ENCODE peak calls at places on chromosome 17, in six cellular contexts. One of them, this sample, is unnamed.

GRCh38 chr17:76957600-76958464 is 89.6 kb downstream of the MGAT5B start:
- DNase-seq in Peyer's patch: no peak
- DNase-seq in choroid plexus epithelial cell: peak
- DNase-seq in fibroblast of pulmonary artery: no peak
- DNase-seq in SK-N-SH: no peak
- DNase-seq in cardiac fibroblast: no peak
- DNase-seq in this sample: no peak

GRCh38 chr17:19904412-19904811 is 36.7 kb upstream of the ULK2 start:
- DNase-seq in Peyer's patch: no peak
- DNase-seq in choroid plexus epithelial cell: peak
- DNase-seq in fibroblast of pulmonary artery: peak
- DNase-seq in SK-N-SH: no peak
- DNase-seq in cardiac fibroblast: peak
- DNase-seq in this sample: peak

GRCh38 chr17:7405413-7405881 is 1.6 kb upstream of the TMEM256 start:
- DNase-seq in Peyer's patch: no peak
- DNase-seq in choroid plexus epithelial cell: no peak
- DNase-seq in fibroblast of pulmonary artery: no peak
- DNase-seq in SK-N-SH: peak
- DNase-seq in cardiac fibroblast: no peak
- DNase-seq in this sample: no peak

GRCh38 chr17:73474370-73474988 is 162.7 kb upstream of the CDC42EP4 start:
- DNase-seq in Peyer's patch: peak
- DNase-seq in choroid plexus epithelial cell: peak
- DNase-seq in fibroblast of pulmonary artery: peak
- DNase-seq in SK-N-SH: peak
- DNase-seq in cardiac fibroblast: peak
- DNase-seq in this sample: peak

GRCh38 chr17:79789943-79790804 is 6.7 kb downstream of the CBX8 start:
- DNase-seq in Peyer's patch: peak
- DNase-seq in choroid plexus epithelial cell: peak
- DNase-seq in fibroblast of pulmonary artery: no peak
- DNase-seq in SK-N-SH: peak
- DNase-seq in cardiac fibroblast: peak
- DNase-seq in this sample: peak

GRCh38 chr17:7851438-7852261 is 3.2 kb upstream of the TMEM88 start:
- DNase-seq in Peyer's patch: peak
- DNase-seq in choroid plexus epithelial cell: peak
- DNase-seq in fibroblast of pulmonary artery: peak
- DNase-seq in SK-N-SH: peak
- DNase-seq in cardiac fibroblast: peak
- DNase-seq in this sample: peak

GRCh38 chr17:64349949-64350348 is 40.7 kb downstream of the PECAM1 start:
- DNase-seq in Peyer's patch: no peak
- DNase-seq in choroid plexus epithelial cell: no peak
- DNase-seq in fibroblast of pulmonary artery: no peak
- DNase-seq in SK-N-SH: no peak
- DNase-seq in cardiac fibroblast: no peak
- DNase-seq in this sample: no peak

GRCh38 chr17:45918241-45918745 is 23.9 kb downstream of the MAPT start:
- DNase-seq in Peyer's patch: no peak
- DNase-seq in choroid plexus epithelial cell: no peak
- DNase-seq in fibroblast of pulmonary artery: no peak
- DNase-seq in SK-N-SH: no peak
- DNase-seq in cardiac fibroblast: no peak
- DNase-seq in this sample: no peak

GRCh38 chr17:18187816-18188761 is 4.5 kb downstream of the ALKBH5 start:
- DNase-seq in Peyer's patch: no peak
- DNase-seq in choroid plexus epithelial cell: peak
- DNase-seq in fibroblast of pulmonary artery: peak
- DNase-seq in SK-N-SH: peak
- DNase-seq in cardiac fibroblast: peak
- DNase-seq in this sample: no peak

GRCh38 chr17:75645501-75645888 is 12.3 kb downstream of the SMIM5 start:
- DNase-seq in Peyer's patch: no peak
- DNase-seq in choroid plexus epithelial cell: peak
- DNase-seq in fibroblast of pulmonary artery: peak
- DNase-seq in SK-N-SH: peak
- DNase-seq in cardiac fibroblast: no peak
- DNase-seq in this sample: peak

GRCh38 chr17:4594406-4595349 is 10.3 kb downstream of the SMTNL2 start:
- DNase-seq in Peyer's patch: peak
- DNase-seq in choroid plexus epithelial cell: no peak
- DNase-seq in fibroblast of pulmonary artery: no peak
- DNase-seq in SK-N-SH: peak
- DNase-seq in cardiac fibroblast: no peak
- DNase-seq in this sample: no peak

GRCh38 chr17:80614320-80614719 is 69.7 kb downstream of the RPTOR start:
- DNase-seq in Peyer's patch: no peak
- DNase-seq in choroid plexus epithelial cell: no peak
- DNase-seq in fibroblast of pulmonary artery: no peak
- DNase-seq in SK-N-SH: no peak
- DNase-seq in cardiac fibroblast: no peak
- DNase-seq in this sample: no peak

GRCh38 chr17:9209347-9209746 is 188.0 kb downstream of the NTN1 start:
- DNase-seq in Peyer's patch: peak
- DNase-seq in choroid plexus epithelial cell: no peak
- DNase-seq in fibroblast of pulmonary artery: no peak
- DNase-seq in SK-N-SH: no peak
- DNase-seq in cardiac fibroblast: no peak
- DNase-seq in this sample: no peak

GRCh38 chr17:2856727-2857126 is 60.5 kb downstream of the RAP1GAP2 start:
- DNase-seq in Peyer's patch: no peak
- DNase-seq in choroid plexus epithelial cell: no peak
- DNase-seq in fibroblast of pulmonary artery: no peak
- DNase-seq in SK-N-SH: no peak
- DNase-seq in cardiac fibroblast: no peak
- DNase-seq in this sample: no peak

GRCh38 chr17:351875-352420 is 659 bp downstream of the RPH3AL start:
- DNase-seq in Peyer's patch: no peak
- DNase-seq in choroid plexus epithelial cell: no peak
- DNase-seq in fibroblast of pulmonary artery: no peak
- DNase-seq in SK-N-SH: no peak
- DNase-seq in cardiac fibroblast: no peak
- DNase-seq in this sample: no peak

GRCh38 chr17:2449486-2449885 is 48.6 kb upstream of the MNT start:
- DNase-seq in Peyer's patch: no peak
- DNase-seq in choroid plexus epithelial cell: no peak
- DNase-seq in fibroblast of pulmonary artery: no peak
- DNase-seq in SK-N-SH: peak
- DNase-seq in cardiac fibroblast: peak
- DNase-seq in this sample: no peak

GRCh38 chr17:3895354-3895753 is 2.5 kb upstream of the CAMKK1 start:
- DNase-seq in Peyer's patch: no peak
- DNase-seq in choroid plexus epithelial cell: no peak
- DNase-seq in fibroblast of pulmonary artery: no peak
- DNase-seq in SK-N-SH: no peak
- DNase-seq in cardiac fibroblast: no peak
- DNase-seq in this sample: no peak

GRCh38 chr17:34997355-34997862 is 17.1 kb downstream of the LIG3 start:
- DNase-seq in Peyer's patch: no peak
- DNase-seq in choroid plexus epithelial cell: peak
- DNase-seq in fibroblast of pulmonary artery: peak
- DNase-seq in SK-N-SH: no peak
- DNase-seq in cardiac fibroblast: peak
- DNase-seq in this sample: peak

GRCh38 chr17:17722081-17722905 is 41.0 kb downstream of the RAI1 start:
- DNase-seq in Peyer's patch: no peak
- DNase-seq in choroid plexus epithelial cell: peak
- DNase-seq in fibroblast of pulmonary artery: no peak
- DNase-seq in SK-N-SH: peak
- DNase-seq in cardiac fibroblast: no peak
- DNase-seq in this sample: no peak

GRCh38 chr17:9016941-9017552 is 4.3 kb upstream of the NTN1 start:
- DNase-seq in Peyer's patch: no peak
- DNase-seq in choroid plexus epithelial cell: no peak
- DNase-seq in fibroblast of pulmonary artery: no peak
- DNase-seq in SK-N-SH: no peak
- DNase-seq in cardiac fibroblast: no peak
- DNase-seq in this sample: no peak

GRCh38 chr17:74558882-74559519 is 8.3 kb downstream of the CD300H start:
- DNase-seq in Peyer's patch: no peak
- DNase-seq in choroid plexus epithelial cell: no peak
- DNase-seq in fibroblast of pulmonary artery: no peak
- DNase-seq in SK-N-SH: no peak
- DNase-seq in cardiac fibroblast: no peak
- DNase-seq in this sample: no peak

GRCh38 chr17:31484821-31485220 is 93.3 kb downstream of the RAB11FIP4 start:
- DNase-seq in Peyer's patch: no peak
- DNase-seq in choroid plexus epithelial cell: no peak
- DNase-seq in fibroblast of pulmonary artery: no peak
- DNase-seq in SK-N-SH: no peak
- DNase-seq in cardiac fibroblast: no peak
- DNase-seq in this sample: no peak

GRCh38 chr17:34980681-34981537 is 597 bp downstream of the LIG3 start:
- DNase-seq in Peyer's patch: no peak
- DNase-seq in choroid plexus epithelial cell: peak
- DNase-seq in fibroblast of pulmonary artery: peak
- DNase-seq in SK-N-SH: peak
- DNase-seq in cardiac fibroblast: peak
- DNase-seq in this sample: peak

GRCh38 chr17:45818708-45819107 is 26.0 kb upstream of the SPPL2C start:
- DNase-seq in Peyer's patch: no peak
- DNase-seq in choroid plexus epithelial cell: no peak
- DNase-seq in fibroblast of pulmonary artery: no peak
- DNase-seq in SK-N-SH: no peak
- DNase-seq in cardiac fibroblast: no peak
- DNase-seq in this sample: no peak

GRCh38 chr17:31197991-31198390 is 99.0 kb downstream of the OMG start:
- DNase-seq in Peyer's patch: no peak
- DNase-seq in choroid plexus epithelial cell: peak
- DNase-seq in fibroblast of pulmonary artery: no peak
- DNase-seq in SK-N-SH: no peak
- DNase-seq in cardiac fibroblast: no peak
- DNase-seq in this sample: no peak

GRCh38 chr17:69082696-69083095 is 22.0 kb upstream of the ABCA9 start:
- DNase-seq in Peyer's patch: no peak
- DNase-seq in choroid plexus epithelial cell: no peak
- DNase-seq in fibroblast of pulmonary artery: no peak
- DNase-seq in SK-N-SH: no peak
- DNase-seq in cardiac fibroblast: no peak
- DNase-seq in this sample: no peak

GRCh38 chr17:69090365-69090764 is 29.6 kb upstream of the ABCA9 start:
- DNase-seq in Peyer's patch: no peak
- DNase-seq in choroid plexus epithelial cell: no peak
- DNase-seq in fibroblast of pulmonary artery: no peak
- DNase-seq in SK-N-SH: no peak
- DNase-seq in cardiac fibroblast: no peak
- DNase-seq in this sample: no peak

GRCh38 chr17:69088643-69089200 is 28.0 kb upstream of the ABCA9 start:
- DNase-seq in Peyer's patch: no peak
- DNase-seq in choroid plexus epithelial cell: no peak
- DNase-seq in fibroblast of pulmonary artery: no peak
- DNase-seq in SK-N-SH: no peak
- DNase-seq in cardiac fibroblast: no peak
- DNase-seq in this sample: no peak

GRCh38 chr17:69084911-69085310 is 24.2 kb upstream of the ABCA9 start:
- DNase-seq in Peyer's patch: no peak
- DNase-seq in choroid plexus epithelial cell: no peak
- DNase-seq in fibroblast of pulmonary artery: no peak
- DNase-seq in SK-N-SH: peak
- DNase-seq in cardiac fibroblast: no peak
- DNase-seq in this sample: no peak
- TF ChIP-seq CTCF in Peyer's patch: no peak
- TF ChIP-seq CTCF in choroid plexus epithelial cell: peak
- TF ChIP-seq CTCF in fibroblast of pulmonary artery: peak
- TF ChIP-seq CTCF in SK-N-SH: peak
- TF ChIP-seq CTCF in cardiac fibroblast: peak
- TF ChIP-seq CTCF in this sample: no peak

GRCh38 chr17:42548070-42548837 is 4.5 kb upstream of the HSD17B1 start:
- DNase-seq in Peyer's patch: peak
- DNase-seq in choroid plexus epithelial cell: peak
- DNase-seq in fibroblast of pulmonary artery: peak
- DNase-seq in SK-N-SH: peak
- DNase-seq in cardiac fibroblast: peak
- DNase-seq in this sample: peak
- TF ChIP-seq CTCF in Peyer's patch: peak
- TF ChIP-seq CTCF in choroid plexus epithelial cell: peak
- TF ChIP-seq CTCF in fibroblast of pulmonary artery: peak
- TF ChIP-seq CTCF in SK-N-SH: no peak
- TF ChIP-seq CTCF in cardiac fibroblast: peak
- TF ChIP-seq CTCF in this sample: no peak

GRCh38 chr17:40562841-40563370 is 2.4 kb downstream of the CCR7 start:
- DNase-seq in Peyer's patch: no peak
- DNase-seq in choroid plexus epithelial cell: no peak
- DNase-seq in fibroblast of pulmonary artery: no peak
- DNase-seq in SK-N-SH: no peak
- DNase-seq in cardiac fibroblast: no peak
- DNase-seq in this sample: no peak

GRCh38 chr17:40563371-40564052 is 1.8 kb downstream of the CCR7 start:
- DNase-seq in Peyer's patch: no peak
- DNase-seq in choroid plexus epithelial cell: no peak
- DNase-seq in fibroblast of pulmonary artery: no peak
- DNase-seq in SK-N-SH: no peak
- DNase-seq in cardiac fibroblast: no peak
- DNase-seq in this sample: no peak

GRCh38 chr17:40564195-40564882 is 933 bp downstream of the CCR7 start:
- DNase-seq in Peyer's patch: peak
- DNase-seq in choroid plexus epithelial cell: no peak
- DNase-seq in fibroblast of pulmonary artery: no peak
- DNase-seq in SK-N-SH: no peak
- DNase-seq in cardiac fibroblast: no peak
- DNase-seq in this sample: no peak

GRCh38 chr17:40566027-40566426 is 755 bp upstream of the CCR7 start:
- DNase-seq in Peyer's patch: no peak
- DNase-seq in choroid plexus epithelial cell: no peak
- DNase-seq in fibroblast of pulmonary artery: no peak
- DNase-seq in SK-N-SH: no peak
- DNase-seq in cardiac fibroblast: no peak
- DNase-seq in this sample: no peak

GRCh38 chr17:40564883-40565744 is at the start of gene CCR7:
- DNase-seq in Peyer's patch: no peak
- DNase-seq in choroid plexus epithelial cell: no peak
- DNase-seq in fibroblast of pulmonary artery: no peak
- DNase-seq in SK-N-SH: no peak
- DNase-seq in cardiac fibroblast: no peak
- DNase-seq in this sample: no peak
- TF ChIP-seq CTCF in Peyer's patch: no peak
- TF ChIP-seq CTCF in choroid plexus epithelial cell: no peak
- TF ChIP-seq CTCF in fibroblast of pulmonary artery: no peak
- TF ChIP-seq CTCF in SK-N-SH: no peak
- TF ChIP-seq CTCF in cardiac fibroblast: no peak
- TF ChIP-seq CTCF in this sample: no peak

DNA sequence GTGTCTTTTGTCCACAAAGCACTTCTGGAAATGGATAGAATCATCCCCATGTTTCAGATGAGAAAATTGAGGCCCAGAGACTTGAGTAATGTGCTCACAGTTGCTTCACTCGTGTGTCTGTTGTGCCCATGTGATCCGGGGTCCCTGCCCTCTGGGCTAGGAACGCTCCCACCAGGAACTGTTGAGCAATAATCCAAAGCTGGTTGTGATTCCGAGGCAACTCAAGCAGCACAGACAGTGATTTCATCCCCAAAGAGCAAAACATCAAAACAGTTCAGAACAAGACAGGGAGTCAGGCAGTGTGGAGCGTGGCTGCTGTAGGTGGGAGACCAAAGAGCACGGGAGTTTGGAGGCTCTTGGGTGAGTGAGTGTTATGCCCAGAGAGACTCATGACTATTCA is 205.0 kb upstream of the ASIC2 start:
- DNase-seq in Peyer's patch: no peak
- DNase-seq in choroid plexus epithelial cell: peak
- DNase-seq in fibroblast of pulmonary artery: peak
- DNase-seq in SK-N-SH: no peak
- DNase-seq in cardiac fibroblast: peak
- DNase-seq in this sample: no peak
- TF ChIP-seq CTCF in Peyer's patch: no peak
- TF ChIP-seq CTCF in choroid plexus epithelial cell: no peak
- TF ChIP-seq CTCF in fibroblast of pulmonary artery: no peak
- TF ChIP-seq CTCF in SK-N-SH: no peak
- TF ChIP-seq CTCF in cardiac fibroblast: no peak
- TF ChIP-seq CTCF in this sample: no peak

This sample was measured in MCF 10A.